ENCODE peak calls at places on chromosomes 2 and 18, in five cellular contexts. O is activated naive CD4-positive, alpha-beta T cell treated with anti-CD3 and anti-CD28 coated beads, Interleukin-2, amount 10 ng/mL, durations not matched to agents 7 days and 5 days; N is uterus; J is GM03348; R is AG10803. Y is an unnamed sample.

GRCh38 chr2:224894356-224894755 is 147.9 kb downstream of the DOCK10 start:
- DNase-seq in R (no peak), N (no peak), J (no peak), O (no peak), Y (peak)

GRCh38 chr2:17971531-17971930 is 93.1 kb downstream of the KCNS3 start:
- DNase-seq in J (no peak), O (no peak), R (no peak), N (no peak), Y (no peak)

GRCh38 chr2:205386109-205386508 is 296.2 kb upstream of the NRP2 start:
- DNase-seq in J (peak), N (no peak), R (peak), O (no peak), Y (no peak)

GRCh38 chr2:85917887-85918795 is 29.4 kb upstream of the ST3GAL5 start:
- DNase-seq in J (no peak), N (no peak), O (no peak), R (peak), Y (no peak)

GRCh38 chr18:79746730-79747129 is 51.0 kb upstream of the KCNG2 start:
- DNase-seq in R (no peak), N (no peak), J (no peak), O (no peak), Y (no peak)

GRCh38 chr2:189609423-189609816 is 28.8 kb upstream of the SLC40A1 start:
- DNase-seq in N (no peak), O (no peak), R (peak), J (peak), Y (no peak)

GRCh38 chr2:46477912-46478311 is 1.5 kb upstream of the TMEM247 start:
- DNase-seq in N (no peak), J (no peak), O (no peak), R (no peak), Y (no peak)

GRCh38 chr2:144152817-144153271 is 367.1 kb downstream of the ZEB2 start:
- DNase-seq in R (peak), J (peak), N (no peak), O (no peak), Y (no peak)

GRCh38 chr2:11377915-11378649 is 33.6 kb upstream of the ROCK2 start:
- DNase-seq in N (peak), O (no peak), J (no peak), R (peak), Y (peak)

GRCh38 chr18:56509656-56510055 is 128.7 kb downstream of the TXNL1 start:
- DNase-seq in R (no peak), O (no peak), N (no peak), J (no peak), Y (no peak)

GRCh38 chr18:9824474-9824832 is 61.3 kb upstream of the TXNDC2 start:
- DNase-seq in R (peak), N (no peak), J (peak), O (no peak), Y (no peak)

GRCh38 chr18:63828120-63828519 is 52.9 kb downstream of the SERPINB7 start:
- DNase-seq in O (no peak), N (no peak), J (no peak), R (no peak), Y (no peak)

GRCh38 chr18:48136544-48137353 is 206.3 kb upstream of the SMAD2 start:
- DNase-seq in O (no peak), N (peak), J (peak), R (no peak), Y (peak)

GRCh38 chr2:46187112-46187618 is 110.0 kb upstream of the EPAS1 start:
- DNase-seq in N (peak), R (peak), J (peak), O (peak), Y (peak)

GRCh38 chr2:188551671-188552070 is 260.0 kb downstream of the GULP1 start:
- DNase-seq in O (no peak), N (no peak), J (no peak), R (no peak), Y (no peak)

GRCh38 chr18:77668219-77668618 is 418.6 kb downstream of the GALR1 start:
- DNase-seq in N (no peak), J (no peak), R (no peak), O (no peak), Y (no peak)

GRCh38 chr2:1488851-1489250 is 75.6 kb downstream of the TPO start:
- DNase-seq in J (no peak), R (no peak), N (no peak), O (no peak), Y (no peak)

GRCh38 chr2:158359846-158360245 is 96.7 kb downstream of the CCDC148 start:
- DNase-seq in J (no peak), O (no peak), N (no peak), R (no peak), Y (no peak)

GRCh38 chr2:230912046-230912445 is 13.0 kb downstream of the GPR55 start:
- DNase-seq in R (no peak), N (no peak), J (no peak), O (no peak), Y (no peak)

GRCh38 chr18:34097312-34097711 is 127.4 kb downstream of the NOL4 start:
- DNase-seq in N (no peak), J (no peak), R (peak), O (no peak), Y (no peak)

GRCh38 chr18:3257627-3258120 is 4.3 kb upstream of the MYL12B start:
- DNase-seq in R (no peak), N (no peak), J (no peak), O (no peak), Y (no peak)

GRCh38 chr18:75574197-75574596 is 146.7 kb upstream of the SMIM21 start:
- DNase-seq in N (no peak), J (no peak), R (peak), O (no peak), Y (no peak)

GRCh38 chr2:113166187-113166645 is 7.6 kb upstream of the PSD4 start:
- DNase-seq in R (no peak), O (no peak), J (no peak), N (no peak), Y (no peak)

Y was measured in GM20000.